ENCODE peak calls at places on chromosomes 12 and 14, in five cellular contexts. One of them, this sample, is unnamed.

GRCh38 chr12:46134205-46134811 is 134.5 kb downstream of the SLC38A1 start:
- DNase-seq in AG09309: no peak
- DNase-seq in fibroblast of the aortic adventitia: peak
- DNase-seq in epithelial cell of proximal tubule: no peak
- DNase-seq in activated CD4-positive, CD25-positive, alpha-beta regulatory T cell treated with anti-CD3 and anti-CD28 coated beads, Interleukin-2, amount 50 U/mL, for 72 hours: no peak
- DNase-seq in this sample: no peak

GRCh38 chr12:113392988-113393579 is 10.6 kb downstream of the SDS start:
- DNase-seq in AG09309: no peak
- DNase-seq in epithelial cell of proximal tubule: no peak
- DNase-seq in fibroblast of the aortic adventitia: peak
- DNase-seq in activated CD4-positive, CD25-positive, alpha-beta regulatory T cell treated with anti-CD3 and anti-CD28 coated beads, Interleukin-2, amount 50 U/mL, for 72 hours: no peak
- DNase-seq in this sample: peak

GRCh38 chr12:56864318-56864717 is 69.9 kb downstream of the SDR9C7 start:
- DNase-seq in AG09309: no peak
- DNase-seq in epithelial cell of proximal tubule: no peak
- DNase-seq in fibroblast of the aortic adventitia: no peak
- DNase-seq in activated CD4-positive, CD25-positive, alpha-beta regulatory T cell treated with anti-CD3 and anti-CD28 coated beads, Interleukin-2, amount 50 U/mL, for 72 hours: no peak
- DNase-seq in this sample: no peak

GRCh38 chr12:65121049-65121955 is at the start of gene WIF1:
- DNase-seq in fibroblast of the aortic adventitia: no peak
- DNase-seq in activated CD4-positive, CD25-positive, alpha-beta regulatory T cell treated with anti-CD3 and anti-CD28 coated beads, Interleukin-2, amount 50 U/mL, for 72 hours: peak
- DNase-seq in epithelial cell of proximal tubule: no peak
- DNase-seq in AG09309: no peak
- DNase-seq in this sample: peak

GRCh38 chr14:105844810-105845724 is 318.7 kb downstream of the TMEM121 start:
- DNase-seq in fibroblast of the aortic adventitia: no peak
- DNase-seq in AG09309: no peak
- DNase-seq in epithelial cell of proximal tubule: no peak
- DNase-seq in activated CD4-positive, CD25-positive, alpha-beta regulatory T cell treated with anti-CD3 and anti-CD28 coated beads, Interleukin-2, amount 50 U/mL, for 72 hours: no peak
- DNase-seq in this sample: no peak

GRCh38 chr12:68454855-68455254 is 122.7 kb upstream of the MDM1 start:
- DNase-seq in AG09309: no peak
- DNase-seq in activated CD4-positive, CD25-positive, alpha-beta regulatory T cell treated with anti-CD3 and anti-CD28 coated beads, Interleukin-2, amount 50 U/mL, for 72 hours: no peak
- DNase-seq in epithelial cell of proximal tubule: no peak
- DNase-seq in fibroblast of the aortic adventitia: no peak
- DNase-seq in this sample: no peak

GRCh38 chr14:52607061-52607460 is 54.4 kb downstream of the GPR137C start:
- DNase-seq in AG09309: no peak
- DNase-seq in activated CD4-positive, CD25-positive, alpha-beta regulatory T cell treated with anti-CD3 and anti-CD28 coated beads, Interleukin-2, amount 50 U/mL, for 72 hours: no peak
- DNase-seq in fibroblast of the aortic adventitia: no peak
- DNase-seq in epithelial cell of proximal tubule: no peak
- DNase-seq in this sample: no peak

GRCh38 chr14:61472801-61473376 is 151.5 kb downstream of the PRKCH start:
- DNase-seq in fibroblast of the aortic adventitia: no peak
- DNase-seq in activated CD4-positive, CD25-positive, alpha-beta regulatory T cell treated with anti-CD3 and anti-CD28 coated beads, Interleukin-2, amount 50 U/mL, for 72 hours: peak
- DNase-seq in AG09309: no peak
- DNase-seq in epithelial cell of proximal tubule: no peak
- DNase-seq in this sample: no peak

GRCh38 chr14:42428996-42429395 is 822.3 kb downstream of the LRFN5 start:
- DNase-seq in activated CD4-positive, CD25-positive, alpha-beta regulatory T cell treated with anti-CD3 and anti-CD28 coated beads, Interleukin-2, amount 50 U/mL, for 72 hours: no peak
- DNase-seq in epithelial cell of proximal tubule: no peak
- DNase-seq in AG09309: no peak
- DNase-seq in fibroblast of the aortic adventitia: no peak
- DNase-seq in this sample: peak

GRCh38 chr12:121232977-121233627 is 23.2 kb downstream of the P2RX4 start:
- DNase-seq in epithelial cell of proximal tubule: no peak
- DNase-seq in fibroblast of the aortic adventitia: no peak
- DNase-seq in activated CD4-positive, CD25-positive, alpha-beta regulatory T cell treated with anti-CD3 and anti-CD28 coated beads, Interleukin-2, amount 50 U/mL, for 72 hours: no peak
- DNase-seq in AG09309: no peak
- DNase-seq in this sample: no peak

GRCh38 chr12:124046206-124046740 is 73.3 kb downstream of the ZNF664 start:
- DNase-seq in AG09309: no peak
- DNase-seq in epithelial cell of proximal tubule: no peak
- DNase-seq in activated CD4-positive, CD25-positive, alpha-beta regulatory T cell treated with anti-CD3 and anti-CD28 coated beads, Interleukin-2, amount 50 U/mL, for 72 hours: no peak
- DNase-seq in fibroblast of the aortic adventitia: no peak
- DNase-seq in this sample: peak

GRCh38 chr14:59347511-59347900 is 117.7 kb downstream of the GPR135 start:
- DNase-seq in activated CD4-positive, CD25-positive, alpha-beta regulatory T cell treated with anti-CD3 and anti-CD28 coated beads, Interleukin-2, amount 50 U/mL, for 72 hours: no peak
- DNase-seq in fibroblast of the aortic adventitia: no peak
- DNase-seq in epithelial cell of proximal tubule: no peak
- DNase-seq in AG09309: no peak
- DNase-seq in this sample: peak

GRCh38 chr12:45257185-45257585 is 41.3 kb downstream of the ANO6 start:
- DNase-seq in AG09309: no peak
- DNase-seq in activated CD4-positive, CD25-positive, alpha-beta regulatory T cell treated with anti-CD3 and anti-CD28 coated beads, Interleukin-2, amount 50 U/mL, for 72 hours: no peak
- DNase-seq in epithelial cell of proximal tubule: no peak
- DNase-seq in fibroblast of the aortic adventitia: no peak
- DNase-seq in this sample: no peak

GRCh38 chr14:83706555-83706954 is 1823.4 kb upstream of the FLRT2 start:
- DNase-seq in fibroblast of the aortic adventitia: no peak
- DNase-seq in activated CD4-positive, CD25-positive, alpha-beta regulatory T cell treated with anti-CD3 and anti-CD28 coated beads, Interleukin-2, amount 50 U/mL, for 72 hours: no peak
- DNase-seq in epithelial cell of proximal tubule: no peak
- DNase-seq in AG09309: no peak
- DNase-seq in this sample: no peak

GRCh38 chr12:128729628-128730121 is 94.1 kb downstream of the SLC15A4 start:
- DNase-seq in epithelial cell of proximal tubule: peak
- DNase-seq in activated CD4-positive, CD25-positive, alpha-beta regulatory T cell treated with anti-CD3 and anti-CD28 coated beads, Interleukin-2, amount 50 U/mL, for 72 hours: no peak
- DNase-seq in AG09309: no peak
- DNase-seq in fibroblast of the aortic adventitia: no peak
- DNase-seq in this sample: no peak

GRCh38 chr12:31362115-31362758 is 36.3 kb upstream of the SINHCAF start:
- DNase-seq in fibroblast of the aortic adventitia: no peak
- DNase-seq in AG09309: no peak
- DNase-seq in activated CD4-positive, CD25-positive, alpha-beta regulatory T cell treated with anti-CD3 and anti-CD28 coated beads, Interleukin-2, amount 50 U/mL, for 72 hours: no peak
- DNase-seq in epithelial cell of proximal tubule: no peak
- DNase-seq in this sample: peak

GRCh38 chr12:79451988-79452387 is 238.8 kb downstream of the PAWR start:
- DNase-seq in AG09309: peak
- DNase-seq in activated CD4-positive, CD25-positive, alpha-beta regulatory T cell treated with anti-CD3 and anti-CD28 coated beads, Interleukin-2, amount 50 U/mL, for 72 hours: no peak
- DNase-seq in fibroblast of the aortic adventitia: peak
- DNase-seq in epithelial cell of proximal tubule: peak
- DNase-seq in this sample: peak

GRCh38 chr14:69056389-69056788 is 77.3 kb upstream of the ACTN1 start:
- DNase-seq in AG09309: no peak
- DNase-seq in activated CD4-positive, CD25-positive, alpha-beta regulatory T cell treated with anti-CD3 and anti-CD28 coated beads, Interleukin-2, amount 50 U/mL, for 72 hours: no peak
- DNase-seq in fibroblast of the aortic adventitia: no peak
- DNase-seq in epithelial cell of proximal tubule: no peak
- DNase-seq in this sample: no peak

GRCh38 chr12:7090222-7090998 is 1.8 kb downstream of the C1R start:
- DNase-seq in fibroblast of the aortic adventitia: peak
- DNase-seq in AG09309: no peak
- DNase-seq in activated CD4-positive, CD25-positive, alpha-beta regulatory T cell treated with anti-CD3 and anti-CD28 coated beads, Interleukin-2, amount 50 U/mL, for 72 hours: no peak
- DNase-seq in epithelial cell of proximal tubule: no peak
- DNase-seq in this sample: no peak

GRCh38 chr14:64298773-64299172 is 4.6 kb upstream of the ESR2 start:
- DNase-seq in activated CD4-positive, CD25-positive, alpha-beta regulatory T cell treated with anti-CD3 and anti-CD28 coated beads, Interleukin-2, amount 50 U/mL, for 72 hours: no peak
- DNase-seq in epithelial cell of proximal tubule: no peak
- DNase-seq in fibroblast of the aortic adventitia: no peak
- DNase-seq in AG09309: no peak
- DNase-seq in this sample: no peak

GRCh38 chr14:87869619-87870583 is 123.1 kb downstream of the GALC start:
- DNase-seq in activated CD4-positive, CD25-positive, alpha-beta regulatory T cell treated with anti-CD3 and anti-CD28 coated beads, Interleukin-2, amount 50 U/mL, for 72 hours: no peak
- DNase-seq in fibroblast of the aortic adventitia: peak
- DNase-seq in epithelial cell of proximal tubule: peak
- DNase-seq in AG09309: peak
- DNase-seq in this sample: peak

GRCh38 chr12:111446631-111447570 is 41.2 kb downstream of the SH2B3 start:
- DNase-seq in epithelial cell of proximal tubule: no peak
- DNase-seq in AG09309: no peak
- DNase-seq in fibroblast of the aortic adventitia: no peak
- DNase-seq in activated CD4-positive, CD25-positive, alpha-beta regulatory T cell treated with anti-CD3 and anti-CD28 coated beads, Interleukin-2, amount 50 U/mL, for 72 hours: no peak
- DNase-seq in this sample: no peak

GRCh38 chr14:104975481-104976197 is 2.5 kb downstream of the AHNAK2 start:
- DNase-seq in activated CD4-positive, CD25-positive, alpha-beta regulatory T cell treated with anti-CD3 and anti-CD28 coated beads, Interleukin-2, amount 50 U/mL, for 72 hours: no peak
- DNase-seq in epithelial cell of proximal tubule: no peak
- DNase-seq in fibroblast of the aortic adventitia: no peak
- DNase-seq in AG09309: no peak
- DNase-seq in this sample: no peak

GRCh38 chr14:103220982-103221641 is 97.9 kb downstream of the TNFAIP2 start:
- DNase-seq in AG09309: no peak
- DNase-seq in activated CD4-positive, CD25-positive, alpha-beta regulatory T cell treated with anti-CD3 and anti-CD28 coated beads, Interleukin-2, amount 50 U/mL, for 72 hours: no peak
- DNase-seq in epithelial cell of proximal tubule: no peak
- DNase-seq in fibroblast of the aortic adventitia: peak
- DNase-seq in this sample: no peak

GRCh38 chr12:110180591-110181005 is 56.4 kb downstream of the IFT81 start:
- DNase-seq in AG09309: peak
- DNase-seq in epithelial cell of proximal tubule: no peak
- DNase-seq in fibroblast of the aortic adventitia: peak
- DNase-seq in activated CD4-positive, CD25-positive, alpha-beta regulatory T cell treated with anti-CD3 and anti-CD28 coated beads, Interleukin-2, amount 50 U/mL, for 72 hours: no peak
- DNase-seq in this sample: no peak

GRCh38 chr14:77303417-77304156 is 17.1 kb downstream of the POMT2 start:
- DNase-seq in epithelial cell of proximal tubule: peak
- DNase-seq in AG09309: peak
- DNase-seq in activated CD4-positive, CD25-positive, alpha-beta regulatory T cell treated with anti-CD3 and anti-CD28 coated beads, Interleukin-2, amount 50 U/mL, for 72 hours: no peak
- DNase-seq in fibroblast of the aortic adventitia: peak
- DNase-seq in this sample: peak

GRCh38 chr12:4934651-4935050 is 24.9 kb downstream of the KCNA1 start:
- DNase-seq in fibroblast of the aortic adventitia: peak
- DNase-seq in AG09309: no peak
- DNase-seq in activated CD4-positive, CD25-positive, alpha-beta regulatory T cell treated with anti-CD3 and anti-CD28 coated beads, Interleukin-2, amount 50 U/mL, for 72 hours: no peak
- DNase-seq in epithelial cell of proximal tubule: no peak
- DNase-seq in this sample: peak

GRCh38 chr14:92408186-92408585 is 85.2 kb downstream of the SLC24A4 start:
- DNase-seq in epithelial cell of proximal tubule: no peak
- DNase-seq in activated CD4-positive, CD25-positive, alpha-beta regulatory T cell treated with anti-CD3 and anti-CD28 coated beads, Interleukin-2, amount 50 U/mL, for 72 hours: no peak
- DNase-seq in AG09309: no peak
- DNase-seq in fibroblast of the aortic adventitia: peak
- DNase-seq in this sample: peak

GRCh38 chr12:96070670-96071279 is 35.4 kb upstream of the LTA4H start:
- DNase-seq in fibroblast of the aortic adventitia: peak
- DNase-seq in epithelial cell of proximal tubule: no peak
- DNase-seq in activated CD4-positive, CD25-positive, alpha-beta regulatory T cell treated with anti-CD3 and anti-CD28 coated beads, Interleukin-2, amount 50 U/mL, for 72 hours: no peak
- DNase-seq in AG09309: no peak
- DNase-seq in this sample: no peak

GRCh38 chr12:87687362-87687761 is 341.8 kb downstream of the C12orf50 start:
- DNase-seq in activated CD4-positive, CD25-positive, alpha-beta regulatory T cell treated with anti-CD3 and anti-CD28 coated beads, Interleukin-2, amount 50 U/mL, for 72 hours: no peak
- DNase-seq in AG09309: no peak
- DNase-seq in epithelial cell of proximal tubule: peak
- DNase-seq in fibroblast of the aortic adventitia: peak
- DNase-seq in this sample: no peak

GRCh38 chr14:100532916-100533630 is 54.1 kb downstream of the BEGAIN start:
- DNase-seq in AG09309: no peak
- DNase-seq in activated CD4-positive, CD25-positive, alpha-beta regulatory T cell treated with anti-CD3 and anti-CD28 coated beads, Interleukin-2, amount 50 U/mL, for 72 hours: no peak
- DNase-seq in epithelial cell of proximal tubule: no peak
- DNase-seq in fibroblast of the aortic adventitia: peak
- DNase-seq in this sample: no peak

GRCh38 chr12:39816671-39817185 is 197.1 kb upstream of the ABCD2 start:
- DNase-seq in activated CD4-positive, CD25-positive, alpha-beta regulatory T cell treated with anti-CD3 and anti-CD28 coated beads, Interleukin-2, amount 50 U/mL, for 72 hours: no peak
- DNase-seq in epithelial cell of proximal tubule: no peak
- DNase-seq in fibroblast of the aortic adventitia: peak
- DNase-seq in AG09309: no peak
- DNase-seq in this sample: no peak

GRCh38 chr12:85835810-85836715 is at the start of gene RASSF9:
- DNase-seq in fibroblast of the aortic adventitia: peak
- DNase-seq in AG09309: peak
- DNase-seq in epithelial cell of proximal tubule: peak
- DNase-seq in activated CD4-positive, CD25-positive, alpha-beta regulatory T cell treated with anti-CD3 and anti-CD28 coated beads, Interleukin-2, amount 50 U/mL, for 72 hours: no peak
- DNase-seq in this sample: peak

GRCh38 chr12:106585862-106586534 is 3.2 kb downstream of the RFX4 start:
- DNase-seq in epithelial cell of proximal tubule: no peak
- DNase-seq in AG09309: no peak
- DNase-seq in activated CD4-positive, CD25-positive, alpha-beta regulatory T cell treated with anti-CD3 and anti-CD28 coated beads, Interleukin-2, amount 50 U/mL, for 72 hours: no peak
- DNase-seq in fibroblast of the aortic adventitia: no peak
- DNase-seq in this sample: peak

GRCh38 chr14:22871962-22872832 is 657 bp downstream of the LRP10 start:
- DNase-seq in epithelial cell of proximal tubule: no peak
- DNase-seq in activated CD4-positive, CD25-positive, alpha-beta regulatory T cell treated with anti-CD3 and anti-CD28 coated beads, Interleukin-2, amount 50 U/mL, for 72 hours: peak
- DNase-seq in fibroblast of the aortic adventitia: peak
- DNase-seq in AG09309: no peak
- DNase-seq in this sample: peak

GRCh38 chr14:22829661-22830328 is at the start of gene MRPL52:
- DNase-seq in AG09309: no peak
- DNase-seq in activated CD4-positive, CD25-positive, alpha-beta regulatory T cell treated with anti-CD3 and anti-CD28 coated beads, Interleukin-2, amount 50 U/mL, for 72 hours: peak
- DNase-seq in fibroblast of the aortic adventitia: peak
- DNase-seq in epithelial cell of proximal tubule: no peak
- DNase-seq in this sample: no peak

GRCh38 chr12:26226629-26227375 is 31.4 kb downstream of the SSPN start:
- DNase-seq in AG09309: no peak
- DNase-seq in epithelial cell of proximal tubule: no peak
- DNase-seq in fibroblast of the aortic adventitia: no peak
- DNase-seq in activated CD4-positive, CD25-positive, alpha-beta regulatory T cell treated with anti-CD3 and anti-CD28 coated beads, Interleukin-2, amount 50 U/mL, for 72 hours: no peak
- DNase-seq in this sample: peak